ENCODE peak calls at places on chromosomes 5 and 9, in six cellular contexts. One of them, this sample, is unnamed. For H3K4me1, the result is how much of the 10 kb centered on the place peaks cover.

GRCh38 chr5:127887282-127887681 is 184.1 kb downstream of the CCDC192 start:
- DNase-seq in small intestine: no peak
- DNase-seq in adrenal gland: no peak
- DNase-seq in thoracic aorta: no peak
- DNase-seq in mammary epithelial cell: peak
- DNase-seq in left ventricle myocardium inferior: no peak
- DNase-seq in this sample: no peak

GRCh38 chr5:112189328-112189840 is 229.7 kb downstream of the EPB41L4A start:
- DNase-seq in small intestine: no peak
- DNase-seq in adrenal gland: no peak
- DNase-seq in thoracic aorta: no peak
- DNase-seq in mammary epithelial cell: no peak
- DNase-seq in left ventricle myocardium inferior: no peak
- DNase-seq in this sample: no peak

GRCh38 chr9:7549261-7549660 is 250.3 kb downstream of the DMAC1 start:
- DNase-seq in small intestine: no peak
- DNase-seq in adrenal gland: no peak
- DNase-seq in thoracic aorta: no peak
- DNase-seq in mammary epithelial cell: no peak
- DNase-seq in left ventricle myocardium inferior: peak
- DNase-seq in this sample: no peak

GRCh38 chr5:45532826-45533624 is 163.2 kb downstream of the HCN1 start:
- DNase-seq in small intestine: no peak
- DNase-seq in adrenal gland: no peak
- DNase-seq in thoracic aorta: no peak
- DNase-seq in mammary epithelial cell: no peak
- DNase-seq in left ventricle myocardium inferior: no peak
- DNase-seq in this sample: no peak

GRCh38 chr9:99361827-99362226 is 139.7 kb downstream of the SEC61B start:
- DNase-seq in small intestine: no peak
- DNase-seq in adrenal gland: no peak
- DNase-seq in thoracic aorta: no peak
- DNase-seq in mammary epithelial cell: no peak
- DNase-seq in left ventricle myocardium inferior: no peak
- DNase-seq in this sample: no peak

GRCh38 chr5:65209341-65209740 is 272.4 kb downstream of the ADAMTS6 start:
- DNase-seq in small intestine: no peak
- DNase-seq in adrenal gland: no peak
- DNase-seq in thoracic aorta: no peak
- DNase-seq in mammary epithelial cell: peak
- DNase-seq in left ventricle myocardium inferior: no peak
- DNase-seq in this sample: no peak

GRCh38 chr5:76838481-76839261 is 11.1 kb upstream of the S100Z start:
- DNase-seq in small intestine: peak
- DNase-seq in adrenal gland: no peak
- DNase-seq in thoracic aorta: no peak
- DNase-seq in mammary epithelial cell: no peak
- DNase-seq in left ventricle myocardium inferior: no peak
- DNase-seq in this sample: no peak

GRCh38 chr9:89179535-89179919 is 909 bp upstream of the SHC3 start:
- DNase-seq in small intestine: no peak
- DNase-seq in adrenal gland: no peak
- DNase-seq in thoracic aorta: no peak
- DNase-seq in mammary epithelial cell: no peak
- DNase-seq in left ventricle myocardium inferior: no peak
- DNase-seq in this sample: no peak

GRCh38 chr9:91298304-91298703 is 63.4 kb downstream of the AUH start:
- DNase-seq in small intestine: peak
- DNase-seq in adrenal gland: peak
- DNase-seq in thoracic aorta: no peak
- DNase-seq in mammary epithelial cell: peak
- DNase-seq in left ventricle myocardium inferior: no peak
- DNase-seq in this sample: no peak

GRCh38 chr5:171525086-171525485 is 105.6 kb downstream of the FGF18 start:
- DNase-seq in small intestine: no peak
- DNase-seq in adrenal gland: no peak
- DNase-seq in thoracic aorta: no peak
- DNase-seq in mammary epithelial cell: no peak
- DNase-seq in left ventricle myocardium inferior: no peak
- DNase-seq in this sample: no peak

GRCh38 chr9:71928806-71929205 is 17.4 kb downstream of the C9orf85 start:
- DNase-seq in small intestine: no peak
- DNase-seq in adrenal gland: no peak
- DNase-seq in thoracic aorta: no peak
- DNase-seq in mammary epithelial cell: no peak
- DNase-seq in left ventricle myocardium inferior: no peak
- DNase-seq in this sample: no peak

GRCh38 chr5:59587489-59588337 is 305.8 kb downstream of the PDE4D start:
- DNase-seq in small intestine: peak
- DNase-seq in adrenal gland: peak
- DNase-seq in thoracic aorta: no peak
- DNase-seq in mammary epithelial cell: no peak
- DNase-seq in left ventricle myocardium inferior: peak
- DNase-seq in this sample: no peak

GRCh38 chr5:137923856-137924255 is 34.6 kb downstream of the PKD2L2 start:
- DNase-seq in small intestine: no peak
- DNase-seq in adrenal gland: no peak
- DNase-seq in thoracic aorta: no peak
- DNase-seq in mammary epithelial cell: no peak
- DNase-seq in left ventricle myocardium inferior: no peak
- DNase-seq in this sample: no peak

GRCh38 chr9:130837002-130837511 is 2.0 kb downstream of the ABL1 start:
- DNase-seq in small intestine: peak
- DNase-seq in adrenal gland: no peak
- DNase-seq in thoracic aorta: no peak
- DNase-seq in mammary epithelial cell: peak
- DNase-seq in left ventricle myocardium inferior: no peak
- DNase-seq in this sample: no peak

GRCh38 chr5:72555871-72556270 is 48.7 kb upstream of the ZNF366 start:
- DNase-seq in small intestine: no peak
- DNase-seq in adrenal gland: no peak
- DNase-seq in thoracic aorta: no peak
- DNase-seq in mammary epithelial cell: no peak
- DNase-seq in left ventricle myocardium inferior: no peak
- DNase-seq in this sample: no peak

GRCh38 chr5:153350192-153350883 is 140.1 kb upstream of the GRIA1 start:
- DNase-seq in small intestine: no peak
- DNase-seq in adrenal gland: no peak
- DNase-seq in thoracic aorta: no peak
- DNase-seq in mammary epithelial cell: no peak
- DNase-seq in left ventricle myocardium inferior: no peak
- DNase-seq in this sample: no peak

GRCh38 chr9:14203366-14204056 is 110.4 kb downstream of the NFIB start:
- DNase-seq in small intestine: peak
- DNase-seq in adrenal gland: peak
- DNase-seq in thoracic aorta: no peak
- DNase-seq in mammary epithelial cell: no peak
- DNase-seq in left ventricle myocardium inferior: peak
- DNase-seq in this sample: peak

GRCh38 chr9:131578778-131579504 is 33.6 kb downstream of the PRRT1B start:
- DNase-seq in small intestine: no peak
- DNase-seq in adrenal gland: no peak
- DNase-seq in thoracic aorta: no peak
- DNase-seq in mammary epithelial cell: no peak
- DNase-seq in left ventricle myocardium inferior: no peak
- DNase-seq in this sample: no peak

GRCh38 chr5:154409230-154409840 is 36.5 kb upstream of the SAP30L start:
- DNase-seq in small intestine: no peak
- DNase-seq in adrenal gland: no peak
- DNase-seq in thoracic aorta: no peak
- DNase-seq in mammary epithelial cell: no peak
- DNase-seq in left ventricle myocardium inferior: no peak
- DNase-seq in this sample: no peak

GRCh38 chr5:79567926-79568549 is 44.2 kb upstream of the TENT2 start:
- DNase-seq in small intestine: no peak
- DNase-seq in adrenal gland: no peak
- DNase-seq in thoracic aorta: no peak
- DNase-seq in mammary epithelial cell: no peak
- DNase-seq in left ventricle myocardium inferior: no peak
- DNase-seq in this sample: no peak

GRCh38 chr9:7637073-7637472 is 162.5 kb downstream of the DMAC1 start:
- DNase-seq in small intestine: no peak
- DNase-seq in adrenal gland: no peak
- DNase-seq in thoracic aorta: no peak
- DNase-seq in mammary epithelial cell: no peak
- DNase-seq in left ventricle myocardium inferior: no peak
- DNase-seq in this sample: no peak

GRCh38 chr5:42993516-42994284 is 46.4 kb downstream of the ANXA2R start:
- DNase-seq in small intestine: peak
- DNase-seq in adrenal gland: peak
- DNase-seq in thoracic aorta: no peak
- DNase-seq in mammary epithelial cell: no peak
- DNase-seq in left ventricle myocardium inferior: no peak
- DNase-seq in this sample: no peak

GRCh38 chr9:91383577-91383976 is 21.9 kb upstream of the AUH start:
- DNase-seq in small intestine: no peak
- DNase-seq in adrenal gland: no peak
- DNase-seq in thoracic aorta: no peak
- DNase-seq in mammary epithelial cell: no peak
- DNase-seq in left ventricle myocardium inferior: no peak
- DNase-seq in this sample: no peak

GRCh38 chr5:169777112-169777511 is 140.0 kb downstream of the DOCK2 start:
- DNase-seq in small intestine: no peak
- DNase-seq in adrenal gland: peak
- DNase-seq in thoracic aorta: no peak
- DNase-seq in mammary epithelial cell: no peak
- DNase-seq in left ventricle myocardium inferior: no peak
- DNase-seq in this sample: no peak
- H3K4me1 ChIP-seq in small intestine: under half
- H3K4me1 ChIP-seq in adrenal gland: under half
- H3K4me1 ChIP-seq in thoracic aorta: under half
- H3K4me1 ChIP-seq in mammary epithelial cell: under half
- H3K4me1 ChIP-seq in left ventricle myocardium inferior: under half
- H3K4me1 ChIP-seq in this sample: under half

DNA sequence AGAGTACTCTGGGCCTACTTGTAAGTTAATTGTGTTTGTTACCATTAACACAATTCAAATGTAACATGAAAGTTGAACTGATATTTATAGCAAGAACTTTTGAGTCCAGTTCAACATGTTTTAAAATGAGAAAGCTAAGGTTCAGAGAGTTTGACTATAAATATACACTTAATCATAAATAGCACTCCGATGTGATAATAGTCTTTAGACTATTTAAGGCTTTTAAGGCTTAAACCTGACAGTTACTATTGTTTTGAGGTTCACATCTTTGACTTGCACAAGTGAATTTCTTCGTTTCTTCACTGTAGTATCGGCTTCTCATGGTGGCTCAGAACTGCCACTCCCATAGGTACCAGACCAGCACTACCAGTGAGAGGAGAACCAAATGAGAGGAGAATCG is 42.4 kb downstream of the ZNF608 start:
- DNase-seq in small intestine: no peak
- DNase-seq in adrenal gland: no peak
- DNase-seq in thoracic aorta: no peak
- DNase-seq in mammary epithelial cell: no peak
- DNase-seq in left ventricle myocardium inferior: no peak
- DNase-seq in this sample: no peak
- H3K27ac ChIP-seq in small intestine: no peak
- H3K27ac ChIP-seq in adrenal gland: no peak
- H3K27ac ChIP-seq in thoracic aorta: no peak
- H3K27ac ChIP-seq in mammary epithelial cell: no peak
- H3K27ac ChIP-seq in left ventricle myocardium inferior: no peak
- H3K27ac ChIP-seq in this sample: no peak

GRCh38 chr9:113011911-113012381 is at the start of gene ZNF883:
- DNase-seq in small intestine: peak
- DNase-seq in adrenal gland: peak
- DNase-seq in thoracic aorta: no peak
- DNase-seq in mammary epithelial cell: peak
- DNase-seq in left ventricle myocardium inferior: peak
- DNase-seq in this sample: peak

GRCh38 chr9:113018247-113018646 is 6.3 kb upstream of the ZNF883 start:
- DNase-seq in small intestine: no peak
- DNase-seq in adrenal gland: no peak
- DNase-seq in thoracic aorta: no peak
- DNase-seq in mammary epithelial cell: no peak
- DNase-seq in left ventricle myocardium inferior: no peak
- DNase-seq in this sample: no peak

GRCh38 chr9:113012492-113012891 is 500 bp upstream of the ZNF883 start:
- DNase-seq in small intestine: no peak
- DNase-seq in adrenal gland: no peak
- DNase-seq in thoracic aorta: no peak
- DNase-seq in mammary epithelial cell: no peak
- DNase-seq in left ventricle myocardium inferior: no peak
- DNase-seq in this sample: no peak
- H3K4me3 ChIP-seq in small intestine: no peak
- H3K4me3 ChIP-seq in adrenal gland: no peak
- H3K4me3 ChIP-seq in thoracic aorta: peak
- H3K4me3 ChIP-seq in mammary epithelial cell: peak
- H3K4me3 ChIP-seq in left ventricle myocardium inferior: peak
- H3K4me3 ChIP-seq in this sample: peak

GRCh38 chr9:112854657-112855056 is 36.0 kb downstream of the SLC46A2 start:
- DNase-seq in small intestine: no peak
- DNase-seq in adrenal gland: no peak
- DNase-seq in thoracic aorta: no peak
- DNase-seq in mammary epithelial cell: no peak
- DNase-seq in left ventricle myocardium inferior: no peak
- DNase-seq in this sample: no peak

GRCh38 chr9:112852741-112853505 is 37.8 kb downstream of the SLC46A2 start:
- DNase-seq in small intestine: no peak
- DNase-seq in adrenal gland: no peak
- DNase-seq in thoracic aorta: no peak
- DNase-seq in mammary epithelial cell: peak
- DNase-seq in left ventricle myocardium inferior: no peak
- DNase-seq in this sample: no peak

GRCh38 chr9:112856200-112856599 is 34.5 kb downstream of the SLC46A2 start:
- DNase-seq in small intestine: no peak
- DNase-seq in adrenal gland: no peak
- DNase-seq in thoracic aorta: no peak
- DNase-seq in mammary epithelial cell: no peak
- DNase-seq in left ventricle myocardium inferior: no peak
- DNase-seq in this sample: no peak

GRCh38 chr9:112856843-112857242 is 33.8 kb downstream of the SLC46A2 start:
- DNase-seq in small intestine: no peak
- DNase-seq in adrenal gland: no peak
- DNase-seq in thoracic aorta: no peak
- DNase-seq in mammary epithelial cell: no peak
- DNase-seq in left ventricle myocardium inferior: no peak
- DNase-seq in this sample: no peak

DNA sequence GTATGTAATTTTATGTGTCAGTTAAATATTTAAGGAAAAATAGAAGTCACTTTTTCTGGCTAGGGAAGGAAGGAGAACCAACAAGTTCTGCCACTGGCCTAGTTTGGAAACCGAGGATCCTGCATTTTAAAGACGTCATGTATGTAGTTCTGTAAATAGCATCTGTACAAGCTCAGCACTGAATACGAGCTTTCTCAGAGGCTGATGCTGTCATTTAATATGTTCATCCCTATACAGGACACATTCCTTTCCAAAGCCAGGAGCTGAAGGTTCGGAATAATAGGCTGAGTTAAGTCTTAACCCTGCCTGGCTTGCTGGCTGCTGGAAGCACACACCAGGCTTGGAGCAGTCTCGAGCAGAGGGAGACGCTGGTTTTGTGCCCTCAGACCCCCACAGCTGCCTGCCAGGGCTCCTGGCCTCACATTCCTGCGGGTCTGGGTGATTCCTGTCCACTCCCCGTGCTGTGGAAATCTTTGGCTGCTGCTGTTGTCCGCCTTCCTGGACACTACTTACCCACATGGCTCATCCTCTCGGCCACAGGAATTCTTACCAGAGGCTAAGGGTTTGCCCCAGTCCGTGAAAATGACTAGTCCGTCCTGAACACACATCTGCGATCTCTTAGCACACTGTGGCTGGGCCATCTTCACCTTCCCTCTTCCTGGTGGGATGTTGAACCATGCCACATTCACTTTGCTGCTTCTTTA is 36.6 kb downstream of the SLC46A2 start:
- DNase-seq in small intestine: no peak
- DNase-seq in adrenal gland: no peak
- DNase-seq in thoracic aorta: no peak
- DNase-seq in mammary epithelial cell: no peak
- DNase-seq in left ventricle myocardium inferior: no peak
- DNase-seq in this sample: no peak
- H3K4me1 ChIP-seq in small intestine: under half
- H3K4me1 ChIP-seq in adrenal gland: under half
- H3K4me1 ChIP-seq in thoracic aorta: under half
- H3K4me1 ChIP-seq in mammary epithelial cell: under half
- H3K4me1 ChIP-seq in left ventricle myocardium inferior: under half
- H3K4me1 ChIP-seq in this sample: under half